ENCODE peak calls at places on chromosomes 3 and 15, in seven cellular contexts. One of them, this sample, is unnamed.

GRCh38 chr15:54277834-54278233 is 299.6 kb downstream of the UNC13C start:
- DNase-seq in lower leg skin: no peak
- DNase-seq in fibroblast of pulmonary artery: no peak
- DNase-seq in foreskin fibroblast: no peak
- DNase-seq in spleen: no peak
- DNase-seq in cardiac fibroblast: no peak
- DNase-seq in fibroblast of lung: no peak
- DNase-seq in this sample: no peak

GRCh38 chr3:66407281-66408218 is 93.3 kb downstream of the LRIG1 start:
- DNase-seq in fibroblast of lung: peak
- DNase-seq in fibroblast of pulmonary artery: peak
- DNase-seq in spleen: peak
- DNase-seq in lower leg skin: peak
- DNase-seq in cardiac fibroblast: peak
- DNase-seq in foreskin fibroblast: peak
- DNase-seq in this sample: peak

GRCh38 chr15:36527512-36528162 is 51.8 kb upstream of the CDIN1 start:
- DNase-seq in foreskin fibroblast: peak
- DNase-seq in fibroblast of lung: peak
- DNase-seq in fibroblast of pulmonary artery: no peak
- DNase-seq in lower leg skin: no peak
- DNase-seq in cardiac fibroblast: no peak
- DNase-seq in spleen: no peak
- DNase-seq in this sample: peak

GRCh38 chr15:77797270-77797669 is 164.6 kb upstream of the LINGO1 start:
- DNase-seq in lower leg skin: no peak
- DNase-seq in fibroblast of pulmonary artery: no peak
- DNase-seq in foreskin fibroblast: no peak
- DNase-seq in cardiac fibroblast: no peak
- DNase-seq in spleen: no peak
- DNase-seq in fibroblast of lung: no peak
- DNase-seq in this sample: no peak

GRCh38 chr15:48914717-48915116 is 36.8 kb downstream of the EID1 start:
- DNase-seq in cardiac fibroblast: no peak
- DNase-seq in lower leg skin: no peak
- DNase-seq in foreskin fibroblast: no peak
- DNase-seq in fibroblast of lung: no peak
- DNase-seq in fibroblast of pulmonary artery: no peak
- DNase-seq in spleen: no peak
- DNase-seq in this sample: no peak

GRCh38 chr3:152797751-152798432 is 37.0 kb upstream of the P2RY1 start:
- DNase-seq in cardiac fibroblast: no peak
- DNase-seq in fibroblast of lung: no peak
- DNase-seq in lower leg skin: no peak
- DNase-seq in foreskin fibroblast: no peak
- DNase-seq in fibroblast of pulmonary artery: no peak
- DNase-seq in spleen: no peak
- DNase-seq in this sample: no peak

GRCh38 chr3:30294241-30294667 is 312.1 kb upstream of the TGFBR2 start:
- DNase-seq in fibroblast of pulmonary artery: peak
- DNase-seq in spleen: no peak
- DNase-seq in cardiac fibroblast: peak
- DNase-seq in foreskin fibroblast: peak
- DNase-seq in fibroblast of lung: peak
- DNase-seq in lower leg skin: no peak
- DNase-seq in this sample: peak

GRCh38 chr15:76932090-76932966 is 779 bp downstream of the RCN2 start:
- DNase-seq in fibroblast of lung: peak
- DNase-seq in lower leg skin: no peak
- DNase-seq in cardiac fibroblast: peak
- DNase-seq in foreskin fibroblast: peak
- DNase-seq in spleen: no peak
- DNase-seq in fibroblast of pulmonary artery: peak
- DNase-seq in this sample: peak

GRCh38 chr15:39213385-39213840 is 367.5 kb upstream of the THBS1 start:
- DNase-seq in foreskin fibroblast: peak
- DNase-seq in cardiac fibroblast: peak
- DNase-seq in fibroblast of lung: peak
- DNase-seq in lower leg skin: peak
- DNase-seq in fibroblast of pulmonary artery: peak
- DNase-seq in spleen: no peak
- DNase-seq in this sample: peak

GRCh38 chr3:69970827-69971226 is 28.7 kb upstream of the SAMMSON start:
- DNase-seq in foreskin fibroblast: no peak
- DNase-seq in fibroblast of lung: no peak
- DNase-seq in spleen: no peak
- DNase-seq in lower leg skin: no peak
- DNase-seq in cardiac fibroblast: no peak
- DNase-seq in fibroblast of pulmonary artery: no peak
- DNase-seq in this sample: no peak

GRCh38 chr3:69976021-69976420 is 23.5 kb upstream of the SAMMSON start:
- DNase-seq in foreskin fibroblast: no peak
- DNase-seq in spleen: no peak
- DNase-seq in lower leg skin: no peak
- DNase-seq in fibroblast of lung: no peak
- DNase-seq in cardiac fibroblast: no peak
- DNase-seq in fibroblast of pulmonary artery: no peak
- DNase-seq in this sample: no peak

GRCh38 chr3:69967156-69967555 is 32.4 kb upstream of the SAMMSON start:
- DNase-seq in spleen: no peak
- DNase-seq in cardiac fibroblast: no peak
- DNase-seq in foreskin fibroblast: no peak
- DNase-seq in fibroblast of lung: no peak
- DNase-seq in lower leg skin: no peak
- DNase-seq in fibroblast of pulmonary artery: no peak
- DNase-seq in this sample: no peak

GRCh38 chr3:69972672-69973071 is 26.9 kb upstream of the SAMMSON start:
- DNase-seq in spleen: no peak
- DNase-seq in fibroblast of pulmonary artery: no peak
- DNase-seq in fibroblast of lung: no peak
- DNase-seq in lower leg skin: no peak
- DNase-seq in cardiac fibroblast: no peak
- DNase-seq in foreskin fibroblast: no peak
- DNase-seq in this sample: no peak
- H3K4me3 ChIP-seq in spleen: no peak
- H3K4me3 ChIP-seq in fibroblast of pulmonary artery: no peak
- H3K4me3 ChIP-seq in fibroblast of lung: no peak
- H3K4me3 ChIP-seq in lower leg skin: no peak
- H3K4me3 ChIP-seq in cardiac fibroblast: no peak
- H3K4me3 ChIP-seq in foreskin fibroblast: no peak
- H3K4me3 ChIP-seq in this sample: no peak

GRCh38 chr3:122247087-122247824 is 63.8 kb downstream of the CASR start:
- DNase-seq in lower leg skin: no peak
- DNase-seq in fibroblast of pulmonary artery: no peak
- DNase-seq in fibroblast of lung: no peak
- DNase-seq in foreskin fibroblast: no peak
- DNase-seq in spleen: peak
- DNase-seq in cardiac fibroblast: no peak
- DNase-seq in this sample: no peak
- H3K4me3 ChIP-seq in lower leg skin: no peak
- H3K4me3 ChIP-seq in fibroblast of pulmonary artery: no peak
- H3K4me3 ChIP-seq in fibroblast of lung: no peak
- H3K4me3 ChIP-seq in foreskin fibroblast: no peak
- H3K4me3 ChIP-seq in spleen: no peak
- H3K4me3 ChIP-seq in cardiac fibroblast: no peak
- H3K4me3 ChIP-seq in this sample: no peak

GRCh38 chr15:101296418-101297405 is 1.7 kb upstream of the SNRPA1 start:
- DNase-seq in cardiac fibroblast: peak
- DNase-seq in fibroblast of lung: no peak
- DNase-seq in foreskin fibroblast: peak
- DNase-seq in spleen: no peak
- DNase-seq in fibroblast of pulmonary artery: peak
- DNase-seq in lower leg skin: peak
- DNase-seq in this sample: no peak
- H3K4me3 ChIP-seq in cardiac fibroblast: no peak
- H3K4me3 ChIP-seq in fibroblast of lung: peak
- H3K4me3 ChIP-seq in foreskin fibroblast: no peak
- H3K4me3 ChIP-seq in spleen: no peak
- H3K4me3 ChIP-seq in fibroblast of pulmonary artery: no peak
- H3K4me3 ChIP-seq in lower leg skin: no peak
- H3K4me3 ChIP-seq in this sample: peak

GRCh38 chr15:59548501-59549230 is 62.9 kb upstream of the GCNT3 start:
- DNase-seq in fibroblast of lung: no peak
- DNase-seq in spleen: no peak
- DNase-seq in foreskin fibroblast: no peak
- DNase-seq in lower leg skin: no peak
- DNase-seq in cardiac fibroblast: no peak
- DNase-seq in fibroblast of pulmonary artery: no peak
- DNase-seq in this sample: no peak

GRCh38 chr15:59549339-59549807 is 62.2 kb upstream of the GCNT3 start:
- DNase-seq in fibroblast of pulmonary artery: no peak
- DNase-seq in lower leg skin: no peak
- DNase-seq in cardiac fibroblast: no peak
- DNase-seq in spleen: no peak
- DNase-seq in foreskin fibroblast: no peak
- DNase-seq in fibroblast of lung: no peak
- DNase-seq in this sample: no peak

GRCh38 chr15:59550520-59550919 is 61.1 kb upstream of the GCNT3 start:
- DNase-seq in foreskin fibroblast: no peak
- DNase-seq in spleen: no peak
- DNase-seq in cardiac fibroblast: no peak
- DNase-seq in lower leg skin: no peak
- DNase-seq in fibroblast of pulmonary artery: no peak
- DNase-seq in fibroblast of lung: no peak
- DNase-seq in this sample: no peak

GRCh38 chr15:59550961-59551360 is 60.6 kb upstream of the GCNT3 start:
- DNase-seq in fibroblast of pulmonary artery: no peak
- DNase-seq in spleen: no peak
- DNase-seq in cardiac fibroblast: no peak
- DNase-seq in fibroblast of lung: no peak
- DNase-seq in lower leg skin: no peak
- DNase-seq in foreskin fibroblast: peak
- DNase-seq in this sample: no peak

GRCh38 chr15:59549826-59550225 is 61.8 kb upstream of the GCNT3 start:
- DNase-seq in spleen: no peak
- DNase-seq in foreskin fibroblast: no peak
- DNase-seq in lower leg skin: no peak
- DNase-seq in fibroblast of lung: no peak
- DNase-seq in cardiac fibroblast: no peak
- DNase-seq in fibroblast of pulmonary artery: no peak
- DNase-seq in this sample: no peak
- H3K4me3 ChIP-seq in spleen: no peak
- H3K4me3 ChIP-seq in foreskin fibroblast: no peak
- H3K4me3 ChIP-seq in lower leg skin: no peak
- H3K4me3 ChIP-seq in fibroblast of lung: no peak
- H3K4me3 ChIP-seq in cardiac fibroblast: no peak
- H3K4me3 ChIP-seq in fibroblast of pulmonary artery: no peak
- H3K4me3 ChIP-seq in this sample: no peak

DNA sequence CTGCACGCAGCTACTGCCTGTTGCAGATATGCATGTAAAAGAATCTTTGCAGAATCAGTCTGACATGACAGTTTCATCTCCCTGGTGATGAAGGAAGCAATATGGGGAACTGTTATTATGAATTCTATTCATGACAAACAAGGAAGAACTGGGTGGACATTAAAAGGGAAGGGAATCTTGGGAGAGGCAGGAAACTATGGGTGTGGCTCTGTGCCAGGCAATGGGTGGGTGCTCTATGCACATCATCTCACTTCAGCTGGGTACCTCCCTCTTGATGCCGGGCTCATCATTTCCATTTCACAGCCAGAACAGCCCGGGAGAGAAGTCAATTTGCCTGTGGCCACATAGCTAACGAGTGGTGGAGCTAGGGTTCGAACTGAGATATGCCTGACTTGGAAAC is 9.9 kb upstream of the LMCD1 start:
- DNase-seq in cardiac fibroblast: no peak
- DNase-seq in spleen: no peak
- DNase-seq in lower leg skin: no peak
- DNase-seq in fibroblast of pulmonary artery: no peak
- DNase-seq in fibroblast of lung: no peak
- DNase-seq in foreskin fibroblast: no peak
- DNase-seq in this sample: no peak
- H3K4me3 ChIP-seq in cardiac fibroblast: no peak
- H3K4me3 ChIP-seq in spleen: no peak
- H3K4me3 ChIP-seq in lower leg skin: no peak
- H3K4me3 ChIP-seq in fibroblast of pulmonary artery: no peak
- H3K4me3 ChIP-seq in fibroblast of lung: no peak
- H3K4me3 ChIP-seq in foreskin fibroblast: no peak
- H3K4me3 ChIP-seq in this sample: no peak

GRCh38 chr15:55741592-55742497 is 1.1 kb downstream of the PRTG start:
- DNase-seq in foreskin fibroblast: peak
- DNase-seq in fibroblast of pulmonary artery: no peak
- DNase-seq in cardiac fibroblast: peak
- DNase-seq in spleen: no peak
- DNase-seq in fibroblast of lung: no peak
- DNase-seq in lower leg skin: no peak
- DNase-seq in this sample: no peak

GRCh38 chr15:55743615-55743978 is 645 bp upstream of the PRTG start:
- DNase-seq in fibroblast of lung: no peak
- DNase-seq in fibroblast of pulmonary artery: no peak
- DNase-seq in foreskin fibroblast: no peak
- DNase-seq in lower leg skin: no peak
- DNase-seq in cardiac fibroblast: no peak
- DNase-seq in spleen: no peak
- DNase-seq in this sample: no peak

GRCh38 chr15:55742498-55742926 is 440 bp downstream of the PRTG start:
- DNase-seq in fibroblast of pulmonary artery: peak
- DNase-seq in foreskin fibroblast: peak
- DNase-seq in spleen: no peak
- DNase-seq in lower leg skin: no peak
- DNase-seq in cardiac fibroblast: peak
- DNase-seq in fibroblast of lung: peak
- DNase-seq in this sample: peak

GRCh38 chr15:55744026-55744655 is 1.2 kb upstream of the PRTG start:
- DNase-seq in cardiac fibroblast: no peak
- DNase-seq in foreskin fibroblast: no peak
- DNase-seq in spleen: no peak
- DNase-seq in lower leg skin: no peak
- DNase-seq in fibroblast of pulmonary artery: no peak
- DNase-seq in fibroblast of lung: no peak
- DNase-seq in this sample: no peak

DNA sequence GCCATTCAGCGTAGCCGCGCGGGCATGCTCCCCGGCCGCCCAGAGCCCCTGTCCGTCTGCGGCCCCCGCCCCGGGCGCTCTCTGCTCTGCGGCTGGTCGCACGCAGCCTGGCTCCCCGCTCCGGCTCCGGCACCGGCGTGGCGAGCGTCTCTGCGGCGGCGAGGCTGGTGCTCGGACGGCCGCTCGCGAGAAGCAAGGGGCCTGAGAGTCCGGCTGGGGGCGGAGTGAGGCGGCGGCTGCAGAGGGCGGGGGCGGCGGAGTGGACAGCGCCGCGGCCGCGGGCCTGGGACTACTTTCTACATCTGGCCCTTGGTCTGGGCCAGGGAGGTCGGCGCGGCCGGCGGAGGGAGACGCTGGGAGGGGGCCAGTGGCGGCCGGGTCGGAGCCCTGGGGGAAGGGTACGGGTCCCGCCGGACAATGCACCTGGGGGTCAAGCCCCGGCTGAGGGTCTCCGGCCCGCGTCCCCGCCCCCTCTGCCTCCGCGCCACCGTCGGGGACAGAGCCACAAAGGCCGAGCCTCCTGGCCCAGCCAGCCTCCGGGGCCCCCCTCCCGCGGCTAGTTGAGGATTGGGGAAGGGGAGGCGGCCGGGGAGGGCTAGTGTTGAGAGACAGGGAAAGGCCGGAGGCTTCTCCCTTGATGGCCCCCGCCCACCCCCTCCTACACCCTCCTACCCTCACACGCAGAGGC is at the start of gene PRTG:
- DNase-seq in lower leg skin: no peak
- DNase-seq in fibroblast of lung: peak
- DNase-seq in fibroblast of pulmonary artery: peak
- DNase-seq in spleen: peak
- DNase-seq in foreskin fibroblast: peak
- DNase-seq in cardiac fibroblast: peak
- DNase-seq in this sample: peak
- H3K4me3 ChIP-seq in lower leg skin: peak
- H3K4me3 ChIP-seq in fibroblast of lung: peak
- H3K4me3 ChIP-seq in fibroblast of pulmonary artery: peak
- H3K4me3 ChIP-seq in spleen: peak
- H3K4me3 ChIP-seq in foreskin fibroblast: peak
- H3K4me3 ChIP-seq in cardiac fibroblast: peak
- H3K4me3 ChIP-seq in this sample: peak